ENCODE peak calls at places on chromosomes 1 and 21, in six cellular contexts. C is lower leg skin, B is H9, R is GM12865, Z is fibroblast of lung, P is dorsolateral prefrontal cortex. W is an unnamed sample.

GRCh38 chr1:10795305-10796021 is 983 bp downstream of the CASZ1 start:
- DNase-seq in C (no peak), R (no peak), Z (no peak), P (no peak), B (no peak), W (no peak)

GRCh38 chr1:26349196-26349885 is 4.6 kb downstream of the CRYBG2 start:
- DNase-seq in C (no peak), P (no peak), Z (peak; percentile 39), R (no peak), B (peak; percentile 17), W (peak; percentile 92)

GRCh38 chr1:47755368-47755990 is 241.7 kb downstream of the TRABD2B start:
- DNase-seq in C (no peak), Z (no peak), R (peak; percentile 70), P (no peak), B (peak; percentile 77), W (no peak)

GRCh38 chr1:178606839-178607238 is 93.9 kb downstream of the TEX35 start:
- DNase-seq in P (no peak), B (no peak), Z (no peak), R (no peak), C (no peak), W (no peak)

GRCh38 chr1:167489581-167490340 is 28.6 kb downstream of the CD247 start:
- DNase-seq in R (no peak), Z (no peak), P (no peak), B (peak; percentile 74), C (no peak), W (no peak)

GRCh38 chr21:35075546-35075945 is 26.4 kb upstream of the RUNX1 start:
- DNase-seq in Z (peak; percentile 31), B (no peak), R (no peak), P (no peak), C (peak; percentile 21), W (peak; percentile 74)

GRCh38 chr1:214660900-214661299 is 57.9 kb downstream of the CENPF start:
- DNase-seq in R (no peak), B (no peak), P (peak; percentile 74), C (peak; percentile 62), Z (peak; percentile 96), W (peak; percentile 71)

GRCh38 chr1:46725736-46726108 is 6.8 kb upstream of the EFCAB14 start:
- DNase-seq in P (no peak), C (no peak), R (no peak), B (no peak), Z (no peak), W (peak; percentile 62)

GRCh38 chr1:52697795-52698674 is at the start of gene COA7:
- DNase-seq in P (peak; percentile 73), R (peak; percentile 88), Z (peak; percentile 79), C (peak; percentile 70), B (peak; percentile 85), W (peak; percentile 69)

GRCh38 chr1:221708987-221709386 is 32.9 kb downstream of the DUSP10 start:
- DNase-seq in C (no peak), P (peak; percentile 73), R (peak; percentile 69), B (no peak), Z (peak; percentile 66), W (no peak)

GRCh38 chr1:33433509-33434362 is 2.8 kb upstream of the PHC2 start:
- DNase-seq in R (no peak), Z (peak; percentile 100), P (no peak), C (peak; percentile 82), B (no peak), W (peak; percentile 100)

GRCh38 chr1:43801203-43801602 is 93.9 kb downstream of the ST3GAL3 start:
- DNase-seq in Z (no peak), C (no peak), B (no peak), P (no peak), R (no peak), W (no peak)

GRCh38 chr1:186212574-186213224 is 162.4 kb downstream of the TPR start:
- DNase-seq in R (peak; percentile 81), B (peak; percentile 79), Z (peak; percentile 94), P (no peak), C (peak; percentile 37), W (peak; percentile 83)

GRCh38 chr21:41168391-41169257 is 664 bp downstream of the BACE2 start:
- DNase-seq in Z (peak; percentile 71), C (peak; percentile 65), B (peak; percentile 51), R (peak; percentile 15), P (peak; percentile 33), W (peak; percentile 10)

GRCh38 chr1:225875044-225875822 is 6.9 kb downstream of the TMEM63A start:
- DNase-seq in C (no peak), B (no peak), R (no peak), Z (no peak), P (no peak), W (no peak)

GRCh38 chr1:227793079-227793947 is 22.2 kb upstream of the PRSS38 start:
- DNase-seq in C (no peak), R (no peak), Z (no peak), B (no peak), P (no peak), W (no peak)

GRCh38 chr1:119475866-119476439 is 31.1 kb upstream of the HSD3B1 start:
- DNase-seq in R (peak; percentile 64), P (peak; percentile 33), Z (peak; percentile 11), B (peak; percentile 89), C (peak; percentile 39), W (peak; percentile 15)

GRCh38 chr1:151867785-151868403 is 14.4 kb upstream of the THEM5 start:
- DNase-seq in B (no peak), C (no peak), P (no peak), R (no peak), Z (peak; percentile 85), W (peak; percentile 55)

GRCh38 chr1:223022641-223023473 is 120.2 kb downstream of the TLR5 start:
- DNase-seq in P (no peak), C (no peak), R (no peak), B (peak; percentile 75), Z (no peak), W (no peak)

GRCh38 chr1:223018534-223018933 is 124.5 kb downstream of the TLR5 start:
- DNase-seq in P (no peak), R (no peak), Z (no peak), C (no peak), B (no peak), W (no peak)

GRCh38 chr1:223019236-223019635 is 123.8 kb downstream of the TLR5 start:
- DNase-seq in P (no peak), R (no peak), Z (no peak), C (no peak), B (no peak), W (no peak)

GRCh38 chr1:223023863-223024262 is 119.2 kb downstream of the TLR5 start:
- DNase-seq in P (no peak), B (no peak), C (no peak), Z (no peak), R (no peak), W (no peak)

GRCh38 chr1:223020770-223021169 is 122.3 kb downstream of the TLR5 start:
- DNase-seq in C (no peak), P (no peak), R (no peak), Z (no peak), B (no peak), W (no peak)
- TF ChIP-seq CTCF in C (no peak), P (no peak), R (no peak), Z (no peak), B (no peak), W (no peak)

GRCh38 chr1:150578278-150579109 is 916 bp downstream of the MCL1 start:
- DNase-seq in P (no peak), B (no peak), C (peak; percentile 88), Z (peak; percentile 92), R (peak; percentile 61), W (peak; percentile 80)

GRCh38 chr1:150579955-150580642 is 689 bp upstream of the MCL1 start:
- DNase-seq in Z (no peak), R (no peak), C (no peak), B (no peak), P (no peak), W (no peak)

GRCh38 chr1:150576794-150577556 is 2.4 kb downstream of the MCL1 start:
- DNase-seq in R (peak; percentile 23), C (no peak), Z (peak; percentile 46), B (no peak), P (no peak), W (no peak)

GRCh38 chr1:150577557-150578277 is 1.7 kb downstream of the MCL1 start:
- DNase-seq in P (no peak), C (no peak), R (peak; percentile 44), B (no peak), Z (peak; percentile 78), W (no peak)

DNA sequence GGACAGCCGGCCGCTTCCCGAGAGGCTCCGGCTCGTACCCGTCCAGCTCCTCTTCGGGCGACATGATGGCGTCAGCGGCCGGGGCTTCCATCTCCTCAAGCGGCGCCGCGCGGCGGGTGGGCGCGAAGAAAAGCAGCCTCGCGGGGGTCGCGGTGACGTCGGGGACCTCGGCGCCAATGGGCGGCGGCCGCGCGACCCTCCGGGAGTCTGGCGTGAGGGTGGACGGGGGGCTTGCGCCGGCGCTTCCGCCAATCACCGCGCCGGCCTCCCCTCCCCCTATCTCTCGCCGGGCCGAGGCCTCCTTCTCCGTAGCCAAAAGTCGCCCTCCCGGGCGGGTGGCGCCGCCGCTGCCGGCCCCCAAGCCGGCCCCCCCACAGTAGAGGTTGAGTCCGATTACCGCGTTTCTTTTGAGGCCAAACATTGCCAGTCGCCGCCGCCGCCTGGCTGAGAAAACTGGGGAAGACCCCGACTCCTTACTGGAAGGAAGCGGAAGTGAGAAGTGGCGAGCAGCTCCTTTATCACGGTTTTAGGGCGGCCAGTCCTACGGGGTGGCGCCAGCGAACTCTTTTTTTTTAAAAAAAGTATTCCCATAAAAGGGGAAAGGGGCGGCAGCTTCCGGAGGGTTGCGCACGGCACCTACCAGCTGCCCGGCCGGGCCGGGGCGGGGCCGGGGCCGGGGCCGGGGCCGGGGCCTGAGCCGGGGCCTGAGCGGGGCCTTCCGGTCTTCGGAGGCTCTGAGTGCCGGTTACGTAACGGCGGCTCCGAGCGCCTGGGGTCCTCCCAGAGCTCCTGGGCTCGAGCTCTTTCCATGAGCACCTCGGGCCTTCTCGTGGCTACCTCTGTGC is at the start of gene MCL1:
- DNase-seq in B (peak; percentile 95), R (peak; percentile 97), C (peak; percentile 93), Z (peak; percentile 97), P (peak; percentile 87), W (peak; percentile 98)
- TF ChIP-seq CTCF in B (no peak), R (no peak), C (no peak), Z (no peak), P (peak; percentile 25), W (peak; percentile 20)

DNA sequence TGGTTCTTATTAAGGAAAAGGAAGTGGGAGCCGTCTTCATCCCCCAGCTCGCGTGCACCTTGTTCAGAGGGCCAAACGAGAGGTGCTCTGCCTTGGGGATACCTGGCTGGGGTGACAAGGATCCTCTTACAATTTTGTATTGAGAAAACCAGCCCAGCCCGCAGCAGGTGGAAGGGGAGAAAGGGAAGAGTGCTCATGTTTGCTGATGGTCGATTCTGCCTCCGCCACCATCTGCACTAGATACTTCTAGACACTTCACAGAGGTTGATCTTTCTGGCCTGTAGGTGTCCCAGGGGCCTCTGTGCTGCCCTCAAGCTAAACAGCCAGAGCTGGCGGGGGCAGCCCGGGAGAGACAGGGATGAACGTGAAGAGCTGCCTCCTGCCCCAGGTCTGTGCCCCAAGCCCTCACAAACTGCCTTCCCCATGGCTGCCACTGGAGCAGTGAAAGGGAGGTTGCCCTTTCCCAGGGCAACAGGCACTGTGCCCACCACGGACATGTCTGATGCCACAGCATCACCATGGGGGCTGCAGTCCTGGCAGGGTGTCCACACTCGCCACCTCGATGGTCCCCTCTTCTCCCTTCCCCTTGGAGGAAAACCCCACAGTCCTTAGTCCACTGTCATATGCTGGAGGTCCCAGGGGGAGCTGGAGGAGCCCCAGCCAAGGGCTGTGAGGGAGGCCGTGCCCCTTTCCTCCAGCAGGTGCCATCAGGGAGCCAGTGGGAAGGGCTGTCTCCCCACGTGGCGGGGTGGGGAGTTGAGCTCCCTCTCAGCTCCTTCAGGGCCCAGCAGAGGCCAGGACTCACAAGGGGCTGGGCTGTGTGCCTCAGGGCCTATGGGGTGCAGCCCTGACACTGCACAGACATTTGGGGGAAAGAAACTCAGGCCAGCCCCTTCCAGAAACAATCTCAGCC is 8.1 kb downstream of the ADPRS start:
- DNase-seq in R (no peak), C (no peak), P (no peak), Z (no peak), B (peak; percentile 80), W (peak; percentile 23)
- TF ChIP-seq CTCF in R (peak; percentile 8), C (no peak), P (no peak), Z (peak; percentile 29), B (peak; percentile 62), W (peak; percentile 68)

GRCh38 chr1:210841926-210842625 is 291.9 kb downstream of the KCNH1 start:
- DNase-seq in C (no peak), B (no peak), P (no peak), R (no peak), Z (no peak), W (no peak)
- TF ChIP-seq CTCF in C (no peak), B (no peak), P (no peak), R (no peak), Z (no peak), W (no peak)

W was measured in HFFc6.